ENCODE peak calls at places on chromosome 22, in six cellular contexts. One of them, this sample, is unnamed.

GRCh38 chr22:38704568-38705234 is 1.0 kb upstream of the GTPBP1 start:
- DNase-seq in mammary epithelial cell: peak; percentile 23
- DNase-seq in astrocyte of the spinal cord: no peak
- DNase-seq in body of pancreas: no peak
- DNase-seq in fibroblast of gingiva: no peak
- DNase-seq in fibroblast of lung: no peak
- DNase-seq in this sample: peak; percentile 16

GRCh38 chr22:42613869-42614268 is 814 bp downstream of the POLDIP3 start:
- DNase-seq in mammary epithelial cell: peak; percentile 45
- DNase-seq in astrocyte of the spinal cord: no peak
- DNase-seq in body of pancreas: no peak
- DNase-seq in fibroblast of gingiva: no peak
- DNase-seq in fibroblast of lung: no peak
- DNase-seq in this sample: no peak

GRCh38 chr22:36156515-36157419 is 3.8 kb downstream of the APOL3 start:
- DNase-seq in mammary epithelial cell: peak; percentile 60
- DNase-seq in astrocyte of the spinal cord: peak; percentile 81
- DNase-seq in body of pancreas: peak; percentile 66
- DNase-seq in fibroblast of gingiva: peak; percentile 72
- DNase-seq in fibroblast of lung: peak; percentile 85
- DNase-seq in this sample: peak; percentile 98

GRCh38 chr22:35219012-35219411 is 38.3 kb upstream of the HMGXB4 start:
- DNase-seq in mammary epithelial cell: peak; percentile 81
- DNase-seq in astrocyte of the spinal cord: peak; percentile 35
- DNase-seq in body of pancreas: no peak
- DNase-seq in fibroblast of gingiva: no peak
- DNase-seq in fibroblast of lung: no peak
- DNase-seq in this sample: no peak

GRCh38 chr22:22803285-22803853 is 84.2 kb upstream of the IGLL5 start:
- DNase-seq in mammary epithelial cell: no peak
- DNase-seq in astrocyte of the spinal cord: no peak
- DNase-seq in body of pancreas: no peak
- DNase-seq in fibroblast of gingiva: no peak
- DNase-seq in fibroblast of lung: no peak
- DNase-seq in this sample: no peak

GRCh38 chr22:45510376-45511232 is 7.9 kb downstream of the FBLN1 start:
- DNase-seq in mammary epithelial cell: no peak
- DNase-seq in astrocyte of the spinal cord: no peak
- DNase-seq in body of pancreas: no peak
- DNase-seq in fibroblast of gingiva: peak; percentile 32
- DNase-seq in fibroblast of lung: no peak
- DNase-seq in this sample: no peak

GRCh38 chr22:23131931-23132330 is 9.9 kb downstream of the RSPH14 start:
- DNase-seq in mammary epithelial cell: no peak
- DNase-seq in astrocyte of the spinal cord: no peak
- DNase-seq in body of pancreas: no peak
- DNase-seq in fibroblast of gingiva: no peak
- DNase-seq in fibroblast of lung: no peak
- DNase-seq in this sample: no peak

GRCh38 chr22:39214383-39215069 is 30.3 kb downstream of the PDGFB start:
- DNase-seq in mammary epithelial cell: peak; percentile 88
- DNase-seq in astrocyte of the spinal cord: peak; percentile 14
- DNase-seq in body of pancreas: peak; percentile 53
- DNase-seq in fibroblast of gingiva: no peak
- DNase-seq in fibroblast of lung: no peak
- DNase-seq in this sample: no peak

GRCh38 chr22:27133951-27134664 is 476.7 kb downstream of the MIAT start:
- DNase-seq in mammary epithelial cell: peak; percentile 89
- DNase-seq in astrocyte of the spinal cord: peak; percentile 88
- DNase-seq in body of pancreas: no peak
- DNase-seq in fibroblast of gingiva: peak; percentile 60
- DNase-seq in fibroblast of lung: peak; percentile 81
- DNase-seq in this sample: peak; percentile 60

GRCh38 chr22:48948575-48949170 is 879.0 kb downstream of the BRD1 start:
- DNase-seq in mammary epithelial cell: no peak
- DNase-seq in astrocyte of the spinal cord: no peak
- DNase-seq in body of pancreas: no peak
- DNase-seq in fibroblast of gingiva: no peak
- DNase-seq in fibroblast of lung: no peak
- DNase-seq in this sample: no peak

GRCh38 chr22:37163618-37164534 is 14.2 kb upstream of the IL2RB start:
- DNase-seq in mammary epithelial cell: no peak
- DNase-seq in astrocyte of the spinal cord: no peak
- DNase-seq in body of pancreas: no peak
- DNase-seq in fibroblast of gingiva: no peak
- DNase-seq in fibroblast of lung: no peak
- DNase-seq in this sample: no peak

GRCh38 chr22:26709617-26710390 is 52.4 kb downstream of the MIAT start:
- DNase-seq in mammary epithelial cell: no peak
- DNase-seq in astrocyte of the spinal cord: peak; percentile 29
- DNase-seq in body of pancreas: no peak
- DNase-seq in fibroblast of gingiva: peak; percentile 76
- DNase-seq in fibroblast of lung: peak; percentile 69
- DNase-seq in this sample: no peak

GRCh38 chr22:35085621-35086020 is 19.7 kb downstream of the ISX start:
- DNase-seq in mammary epithelial cell: no peak
- DNase-seq in astrocyte of the spinal cord: no peak
- DNase-seq in body of pancreas: no peak
- DNase-seq in fibroblast of gingiva: no peak
- DNase-seq in fibroblast of lung: no peak
- DNase-seq in this sample: no peak

GRCh38 chr22:38718414-38718813 is 12.7 kb downstream of the GTPBP1 start:
- DNase-seq in mammary epithelial cell: peak; percentile 76
- DNase-seq in astrocyte of the spinal cord: peak; percentile 65
- DNase-seq in body of pancreas: peak; percentile 87
- DNase-seq in fibroblast of gingiva: peak; percentile 81
- DNase-seq in fibroblast of lung: peak; percentile 78
- DNase-seq in this sample: peak; percentile 88

GRCh38 chr22:33756508-33756949 is 163.7 kb downstream of the LARGE1 start:
- DNase-seq in mammary epithelial cell: no peak
- DNase-seq in astrocyte of the spinal cord: no peak
- DNase-seq in body of pancreas: no peak
- DNase-seq in fibroblast of gingiva: no peak
- DNase-seq in fibroblast of lung: no peak
- DNase-seq in this sample: no peak

GRCh38 chr22:49426098-49426497 is 401.6 kb downstream of the BRD1 start:
- DNase-seq in mammary epithelial cell: no peak
- DNase-seq in astrocyte of the spinal cord: no peak
- DNase-seq in body of pancreas: no peak
- DNase-seq in fibroblast of gingiva: no peak
- DNase-seq in fibroblast of lung: no peak
- DNase-seq in this sample: no peak

GRCh38 chr22:37314315-37315046 is 32.2 kb downstream of the CYTH4 start:
- DNase-seq in mammary epithelial cell: no peak
- DNase-seq in astrocyte of the spinal cord: no peak
- DNase-seq in body of pancreas: no peak
- DNase-seq in fibroblast of gingiva: no peak
- DNase-seq in fibroblast of lung: no peak
- DNase-seq in this sample: peak; percentile 26

GRCh38 chr22:41834005-41834975 is 1.4 kb downstream of the SREBF2 start:
- DNase-seq in mammary epithelial cell: no peak
- DNase-seq in astrocyte of the spinal cord: no peak
- DNase-seq in body of pancreas: no peak
- DNase-seq in fibroblast of gingiva: no peak
- DNase-seq in fibroblast of lung: no peak
- DNase-seq in this sample: peak; percentile 15

This sample was measured in endothelial cell of umbilical vein.